ENCODE peak calls at places on chromosome 3, in five cellular contexts. One of them, this sample, is unnamed.

GRCh38 chr3:179546814-179547241 is 15.9 kb upstream of the ACTL6A start:
- DNase-seq in aorta: no peak
- DNase-seq in heart left ventricle: no peak
- DNase-seq in mucosa of descending colon: no peak
- DNase-seq in gastrocnemius medialis: no peak
- DNase-seq in this sample: no peak

GRCh38 chr3:98038241-98038640 is 3.1 kb upstream of the GABRR3 start:
- DNase-seq in aorta: no peak
- DNase-seq in heart left ventricle: no peak
- DNase-seq in mucosa of descending colon: no peak
- DNase-seq in gastrocnemius medialis: no peak
- DNase-seq in this sample: no peak

GRCh38 chr3:33437556-33438283 is 2.5 kb downstream of the UBP1 start:
- DNase-seq in aorta: peak; percentile 59
- DNase-seq in heart left ventricle: peak; percentile 50
- DNase-seq in mucosa of descending colon: no peak
- DNase-seq in gastrocnemius medialis: no peak
- DNase-seq in this sample: no peak

GRCh38 chr3:10244004-10244403 is 4.3 kb upstream of the TATDN2 start:
- DNase-seq in aorta: no peak
- DNase-seq in heart left ventricle: no peak
- DNase-seq in mucosa of descending colon: no peak
- DNase-seq in gastrocnemius medialis: no peak
- DNase-seq in this sample: no peak

GRCh38 chr3:163056874-163057497 is 1560.4 kb downstream of the OTOL1 start:
- DNase-seq in aorta: no peak
- DNase-seq in heart left ventricle: no peak
- DNase-seq in mucosa of descending colon: no peak
- DNase-seq in gastrocnemius medialis: no peak
- DNase-seq in this sample: no peak

GRCh38 chr3:14262212-14262611 is 83.6 kb downstream of the LSM3 start:
- DNase-seq in aorta: no peak
- DNase-seq in heart left ventricle: no peak
- DNase-seq in mucosa of descending colon: no peak
- DNase-seq in gastrocnemius medialis: peak; percentile 59
- DNase-seq in this sample: no peak

GRCh38 chr3:186964071-186964470 is 33.7 kb downstream of the ST6GAL1 start:
- DNase-seq in aorta: no peak
- DNase-seq in heart left ventricle: no peak
- DNase-seq in mucosa of descending colon: no peak
- DNase-seq in gastrocnemius medialis: no peak
- DNase-seq in this sample: no peak

GRCh38 chr3:72273615-72274014 is 488.7 kb upstream of the PROK2 start:
- DNase-seq in aorta: no peak
- DNase-seq in heart left ventricle: no peak
- DNase-seq in mucosa of descending colon: no peak
- DNase-seq in gastrocnemius medialis: no peak
- DNase-seq in this sample: no peak

GRCh38 chr3:189563841-189564563 is 67.2 kb upstream of the TP63 start:
- DNase-seq in aorta: no peak
- DNase-seq in heart left ventricle: no peak
- DNase-seq in mucosa of descending colon: no peak
- DNase-seq in gastrocnemius medialis: no peak
- DNase-seq in this sample: no peak

GRCh38 chr3:189841474-189842205 is 210.5 kb downstream of the TP63 start:
- DNase-seq in aorta: no peak
- DNase-seq in heart left ventricle: no peak
- DNase-seq in mucosa of descending colon: no peak
- DNase-seq in gastrocnemius medialis: no peak
- DNase-seq in this sample: no peak

GRCh38 chr3:100209948-100210776 is 50.6 kb upstream of the TBC1D23 start:
- DNase-seq in aorta: no peak
- DNase-seq in heart left ventricle: no peak
- DNase-seq in mucosa of descending colon: no peak
- DNase-seq in gastrocnemius medialis: no peak
- DNase-seq in this sample: no peak

GRCh38 chr3:7508821-7509220 is 647.9 kb downstream of the GRM7 start:
- DNase-seq in aorta: no peak
- DNase-seq in heart left ventricle: no peak
- DNase-seq in mucosa of descending colon: no peak
- DNase-seq in gastrocnemius medialis: no peak
- DNase-seq in this sample: no peak

GRCh38 chr3:44396200-44397171 is 57.9 kb downstream of the TCAIM start:
- DNase-seq in aorta: no peak
- DNase-seq in heart left ventricle: no peak
- DNase-seq in mucosa of descending colon: no peak
- DNase-seq in gastrocnemius medialis: no peak
- DNase-seq in this sample: no peak

GRCh38 chr3:14806641-14807263 is 12.0 kb upstream of the FGD5 start:
- DNase-seq in aorta: no peak
- DNase-seq in heart left ventricle: peak; percentile 48
- DNase-seq in mucosa of descending colon: no peak
- DNase-seq in gastrocnemius medialis: no peak
- DNase-seq in this sample: no peak

GRCh38 chr3:100603449-100603848 is 6.0 kb upstream of the ADGRG7 start:
- DNase-seq in aorta: no peak
- DNase-seq in heart left ventricle: no peak
- DNase-seq in mucosa of descending colon: no peak
- DNase-seq in gastrocnemius medialis: no peak
- DNase-seq in this sample: no peak

GRCh38 chr3:120039642-120040610 is 54.3 kb downstream of the GSK3B start:
- DNase-seq in aorta: no peak
- DNase-seq in heart left ventricle: no peak
- DNase-seq in mucosa of descending colon: no peak
- DNase-seq in gastrocnemius medialis: no peak
- DNase-seq in this sample: no peak

GRCh38 chr3:98823791-98824190 is 60.7 kb downstream of the ST3GAL6 start:
- DNase-seq in aorta: no peak
- DNase-seq in heart left ventricle: no peak
- DNase-seq in mucosa of descending colon: no peak
- DNase-seq in gastrocnemius medialis: no peak
- DNase-seq in this sample: no peak

GRCh38 chr3:56115199-56115598 is 353.1 kb downstream of the ERC2 start:
- DNase-seq in aorta: no peak
- DNase-seq in heart left ventricle: no peak
- DNase-seq in mucosa of descending colon: no peak
- DNase-seq in gastrocnemius medialis: no peak
- DNase-seq in this sample: no peak

GRCh38 chr3:186534113-186534669 is 10.0 kb downstream of the CRYGS start:
- DNase-seq in aorta: no peak
- DNase-seq in heart left ventricle: no peak
- DNase-seq in mucosa of descending colon: no peak
- DNase-seq in gastrocnemius medialis: no peak
- DNase-seq in this sample: peak; percentile 12

GRCh38 chr3:50807266-50807665 is 132.5 kb downstream of the DOCK3 start:
- DNase-seq in aorta: no peak
- DNase-seq in heart left ventricle: no peak
- DNase-seq in mucosa of descending colon: no peak
- DNase-seq in gastrocnemius medialis: no peak
- DNase-seq in this sample: no peak

GRCh38 chr3:106117490-106117858 is 248.7 kb upstream of the CBLB start:
- DNase-seq in aorta: no peak
- DNase-seq in heart left ventricle: no peak
- DNase-seq in mucosa of descending colon: no peak
- DNase-seq in gastrocnemius medialis: no peak
- DNase-seq in this sample: no peak

GRCh38 chr3:194330579-194330978 is 20.5 kb downstream of the CPN2 start:
- DNase-seq in aorta: peak; percentile 72
- DNase-seq in heart left ventricle: peak; percentile 69
- DNase-seq in mucosa of descending colon: no peak
- DNase-seq in gastrocnemius medialis: no peak
- DNase-seq in this sample: no peak

GRCh38 chr3:78516437-78516836 is 1251.4 kb downstream of the ROBO1 start:
- DNase-seq in aorta: no peak
- DNase-seq in heart left ventricle: no peak
- DNase-seq in mucosa of descending colon: no peak
- DNase-seq in gastrocnemius medialis: no peak
- DNase-seq in this sample: no peak

GRCh38 chr3:53749428-53749827 is 96.8 kb downstream of the CHDH start:
- DNase-seq in aorta: no peak
- DNase-seq in heart left ventricle: no peak
- DNase-seq in mucosa of descending colon: no peak
- DNase-seq in gastrocnemius medialis: no peak
- DNase-seq in this sample: no peak

GRCh38 chr3:60839242-60839641 is 412.0 kb downstream of the FHIT start:
- DNase-seq in aorta: no peak
- DNase-seq in heart left ventricle: no peak
- DNase-seq in mucosa of descending colon: no peak
- DNase-seq in gastrocnemius medialis: no peak
- DNase-seq in this sample: no peak

GRCh38 chr3:105686324-105686897 is 182.4 kb downstream of the CBLB start:
- DNase-seq in aorta: no peak
- DNase-seq in heart left ventricle: no peak
- DNase-seq in mucosa of descending colon: no peak
- DNase-seq in gastrocnemius medialis: no peak
- DNase-seq in this sample: no peak

GRCh38 chr3:36944012-36944640 is 728 bp downstream of the TRANK1 start:
- DNase-seq in aorta: peak; percentile 79
- DNase-seq in heart left ventricle: peak; percentile 64
- DNase-seq in mucosa of descending colon: peak; percentile 79
- DNase-seq in gastrocnemius medialis: no peak
- DNase-seq in this sample: peak; percentile 26

GRCh38 chr3:156449712-156450574 is 105.0 kb downstream of the SSR3 start:
- DNase-seq in aorta: no peak
- DNase-seq in heart left ventricle: no peak
- DNase-seq in mucosa of descending colon: no peak
- DNase-seq in gastrocnemius medialis: no peak
- DNase-seq in this sample: no peak

GRCh38 chr3:106518516-106518915 is 649.7 kb upstream of the CBLB start:
- DNase-seq in aorta: no peak
- DNase-seq in heart left ventricle: no peak
- DNase-seq in mucosa of descending colon: no peak
- DNase-seq in gastrocnemius medialis: no peak
- DNase-seq in this sample: no peak

GRCh38 chr3:159170436-159171003 is 368.7 kb downstream of the MFSD1 start:
- DNase-seq in aorta: no peak
- DNase-seq in heart left ventricle: no peak
- DNase-seq in mucosa of descending colon: no peak
- DNase-seq in gastrocnemius medialis: no peak
- DNase-seq in this sample: no peak

GRCh38 chr3:173109143-173109542 is 31.9 kb downstream of the SPATA16 start:
- DNase-seq in aorta: no peak
- DNase-seq in heart left ventricle: no peak
- DNase-seq in mucosa of descending colon: no peak
- DNase-seq in gastrocnemius medialis: no peak
- DNase-seq in this sample: no peak

GRCh38 chr3:121545049-121545563 is 682 bp downstream of the POLQ start:
- DNase-seq in aorta: no peak
- DNase-seq in heart left ventricle: no peak
- DNase-seq in mucosa of descending colon: no peak
- DNase-seq in gastrocnemius medialis: no peak
- DNase-seq in this sample: no peak

GRCh38 chr3:119700269-119700919 is 2.4 kb upstream of the CFAP91 start:
- DNase-seq in aorta: no peak
- DNase-seq in heart left ventricle: no peak
- DNase-seq in mucosa of descending colon: no peak
- DNase-seq in gastrocnemius medialis: no peak
- DNase-seq in this sample: no peak

GRCh38 chr3:127984241-127984975 is 67.8 kb upstream of the SEC61A1 start:
- DNase-seq in aorta: no peak
- DNase-seq in heart left ventricle: no peak
- DNase-seq in mucosa of descending colon: no peak
- DNase-seq in gastrocnemius medialis: no peak
- DNase-seq in this sample: no peak

GRCh38 chr3:15148614-15149013 is 49.7 kb upstream of the RBSN start:
- DNase-seq in aorta: no peak
- DNase-seq in heart left ventricle: no peak
- DNase-seq in mucosa of descending colon: no peak
- DNase-seq in gastrocnemius medialis: no peak
- DNase-seq in this sample: no peak

GRCh38 chr3:14378415-14378814 is 24.0 kb upstream of the SLC6A6 start:
- DNase-seq in aorta: no peak
- DNase-seq in heart left ventricle: no peak
- DNase-seq in mucosa of descending colon: no peak
- DNase-seq in gastrocnemius medialis: no peak
- DNase-seq in this sample: no peak

DNA sequence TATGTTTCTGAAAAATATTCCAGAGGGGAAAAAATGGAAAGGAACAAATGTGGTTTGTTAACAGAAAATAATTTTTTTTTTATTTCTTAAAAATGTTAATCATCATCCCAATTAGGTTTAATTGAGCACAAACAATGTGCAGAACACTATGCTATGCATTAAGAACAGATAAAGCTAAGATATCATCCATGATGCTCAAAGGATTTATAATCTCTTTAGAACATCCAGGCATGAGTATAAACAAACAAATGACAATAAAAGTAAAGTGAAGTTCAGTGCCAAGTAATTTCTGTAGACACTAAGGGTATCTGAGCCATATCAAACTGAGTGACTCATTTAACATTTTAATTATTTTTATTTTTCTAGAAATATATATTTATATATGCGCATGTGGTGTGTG is 732.2 kb downstream of the NAALADL2 start:
- DNase-seq in aorta: no peak
- DNase-seq in heart left ventricle: no peak
- DNase-seq in mucosa of descending colon: no peak
- DNase-seq in gastrocnemius medialis: no peak
- DNase-seq in this sample: no peak
- H3K9me3 ChIP-seq in aorta: no peaks in the 10 kb centered on the region
- H3K9me3 ChIP-seq in heart left ventricle: peaks cover 13% of the 10 kb centered on the region
- H3K9me3 ChIP-seq in mucosa of descending colon: peaks cover 3% of the 10 kb centered on the region
- H3K9me3 ChIP-seq in gastrocnemius medialis: no peaks in the 10 kb centered on the region
- H3K9me3 ChIP-seq in this sample: no peaks in the 10 kb centered on the region

GRCh38 chr3:52436500-52437106 is 8.3 kb downstream of the SEMA3G start:
- DNase-seq in aorta: peak; percentile 43
- DNase-seq in heart left ventricle: peak; percentile 53
- DNase-seq in mucosa of descending colon: no peak
- DNase-seq in gastrocnemius medialis: no peak
- DNase-seq in this sample: no peak
- H3K9me3 ChIP-seq in aorta: no peaks in the 10 kb centered on the region
- H3K9me3 ChIP-seq in heart left ventricle: no peaks in the 10 kb centered on the region
- H3K9me3 ChIP-seq in mucosa of descending colon: no peaks in the 10 kb centered on the region
- H3K9me3 ChIP-seq in gastrocnemius medialis: no peaks in the 10 kb centered on the region
- H3K9me3 ChIP-seq in this sample: no peaks in the 10 kb centered on the region

DNA sequence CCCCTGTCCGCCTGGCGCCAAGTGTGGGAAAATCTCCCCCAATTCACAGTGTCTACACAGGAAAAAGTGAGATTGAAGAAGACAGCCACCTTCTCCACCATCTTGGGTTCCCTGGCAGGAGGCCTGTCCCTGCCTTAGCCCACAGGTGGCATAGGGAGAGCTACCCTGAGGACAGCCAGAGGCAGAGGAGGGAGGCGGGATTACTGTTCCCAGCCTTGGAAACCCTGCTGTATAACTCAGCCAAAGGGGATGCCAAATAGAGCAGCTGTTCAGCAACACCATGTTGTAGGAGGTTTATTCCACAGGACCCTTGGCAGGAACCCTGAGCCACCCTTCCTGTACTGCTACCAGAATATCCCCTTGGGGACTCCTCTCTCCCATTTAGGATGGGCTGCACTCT is 54.8 kb downstream of the PAK2 start:
- DNase-seq in aorta: no peak
- DNase-seq in heart left ventricle: no peak
- DNase-seq in mucosa of descending colon: no peak
- DNase-seq in gastrocnemius medialis: peak; percentile 23
- DNase-seq in this sample: no peak
- H3K9me3 ChIP-seq in aorta: no peaks in the 10 kb centered on the region
- H3K9me3 ChIP-seq in heart left ventricle: no peaks in the 10 kb centered on the region
- H3K9me3 ChIP-seq in mucosa of descending colon: no peaks in the 10 kb centered on the region
- H3K9me3 ChIP-seq in gastrocnemius medialis: no peaks in the 10 kb centered on the region
- H3K9me3 ChIP-seq in this sample: no peaks in the 10 kb centered on the region

GRCh38 chr3:167318306-167318705 is 61.8 kb downstream of the ZBBX start:
- DNase-seq in aorta: no peak
- DNase-seq in heart left ventricle: no peak
- DNase-seq in mucosa of descending colon: no peak
- DNase-seq in gastrocnemius medialis: no peak
- DNase-seq in this sample: no peak

GRCh38 chr3:167318996-167319615 is 61.0 kb downstream of the ZBBX start:
- DNase-seq in aorta: no peak
- DNase-seq in heart left ventricle: no peak
- DNase-seq in mucosa of descending colon: no peak
- DNase-seq in gastrocnemius medialis: no peak
- DNase-seq in this sample: no peak
- H3K9me3 ChIP-seq in aorta: no peaks in the 10 kb centered on the region
- H3K9me3 ChIP-seq in heart left ventricle: no peaks in the 10 kb centered on the region
- H3K9me3 ChIP-seq in mucosa of descending colon: no peaks in the 10 kb centered on the region
- H3K9me3 ChIP-seq in gastrocnemius medialis: no peaks in the 10 kb centered on the region
- H3K9me3 ChIP-seq in this sample: no peaks in the 10 kb centered on the region